ENCODE peak calls at places on chromosomes 2 and 18, in four cellular contexts. One of them, this sample, is unnamed.

GRCh38 chr18:44325903-44326650 is 354.6 kb upstream of the SETBP1 start:
- DNase-seq in fibroblast of villous mesenchyme: peak
- DNase-seq in esophagus squamous epithelium: no peak
- DNase-seq in activated B cell treated with CpG ODN at 0.5 μM for 24 hours: no peak
- DNase-seq in this sample: no peak

GRCh38 chr2:100285691-100286090 is 36.6 kb downstream of the LONRF2 start:
- DNase-seq in fibroblast of villous mesenchyme: peak
- DNase-seq in esophagus squamous epithelium: no peak
- DNase-seq in activated B cell treated with CpG ODN at 0.5 μM for 24 hours: no peak
- DNase-seq in this sample: no peak

GRCh38 chr2:145652992-145653545 is 1133.2 kb upstream of the ZEB2 start:
- DNase-seq in fibroblast of villous mesenchyme: peak
- DNase-seq in esophagus squamous epithelium: no peak
- DNase-seq in activated B cell treated with CpG ODN at 0.5 μM for 24 hours: no peak
- DNase-seq in this sample: no peak

GRCh38 chr2:37472959-37473358 is 128.5 kb downstream of the QPCT start:
- DNase-seq in fibroblast of villous mesenchyme: peak
- DNase-seq in esophagus squamous epithelium: no peak
- DNase-seq in activated B cell treated with CpG ODN at 0.5 μM for 24 hours: no peak
- DNase-seq in this sample: no peak

GRCh38 chr2:3644246-3644525 is 13.8 kb upstream of the ALLC start:
- DNase-seq in fibroblast of villous mesenchyme: no peak
- DNase-seq in esophagus squamous epithelium: no peak
- DNase-seq in activated B cell treated with CpG ODN at 0.5 μM for 24 hours: no peak
- DNase-seq in this sample: no peak

GRCh38 chr2:116979941-116980340 is 834.5 kb upstream of the DDX18 start:
- DNase-seq in fibroblast of villous mesenchyme: no peak
- DNase-seq in esophagus squamous epithelium: no peak
- DNase-seq in activated B cell treated with CpG ODN at 0.5 μM for 24 hours: no peak
- DNase-seq in this sample: no peak

GRCh38 chr2:237452846-237453245 is 34.2 kb upstream of the MLPH start:
- DNase-seq in fibroblast of villous mesenchyme: no peak
- DNase-seq in esophagus squamous epithelium: no peak
- DNase-seq in activated B cell treated with CpG ODN at 0.5 μM for 24 hours: no peak
- DNase-seq in this sample: no peak

GRCh38 chr2:73983322-73984202 is 1.1 kb upstream of the TET3 start:
- DNase-seq in fibroblast of villous mesenchyme: no peak
- DNase-seq in esophagus squamous epithelium: no peak
- DNase-seq in activated B cell treated with CpG ODN at 0.5 μM for 24 hours: peak
- DNase-seq in this sample: no peak

GRCh38 chr2:156189143-156189542 is 143.4 kb downstream of the NR4A2 start:
- DNase-seq in fibroblast of villous mesenchyme: no peak
- DNase-seq in esophagus squamous epithelium: no peak
- DNase-seq in activated B cell treated with CpG ODN at 0.5 μM for 24 hours: no peak
- DNase-seq in this sample: no peak

GRCh38 chr18:11570770-11571169 is 38.6 kb upstream of the SLC35G4 start:
- DNase-seq in fibroblast of villous mesenchyme: peak
- DNase-seq in esophagus squamous epithelium: no peak
- DNase-seq in activated B cell treated with CpG ODN at 0.5 μM for 24 hours: no peak
- DNase-seq in this sample: no peak

GRCh38 chr2:147098946-147099345 is 745.9 kb upstream of the ACVR2A start:
- DNase-seq in fibroblast of villous mesenchyme: no peak
- DNase-seq in esophagus squamous epithelium: no peak
- DNase-seq in activated B cell treated with CpG ODN at 0.5 μM for 24 hours: no peak
- DNase-seq in this sample: no peak

GRCh38 chr2:238449909-238450417 is 23.2 kb downstream of the ASB1 start:
- DNase-seq in fibroblast of villous mesenchyme: peak
- DNase-seq in esophagus squamous epithelium: no peak
- DNase-seq in activated B cell treated with CpG ODN at 0.5 μM for 24 hours: no peak
- DNase-seq in this sample: no peak

GRCh38 chr2:130727286-130727924 is 1.5 kb upstream of the GPR148 start:
- DNase-seq in fibroblast of villous mesenchyme: peak
- DNase-seq in esophagus squamous epithelium: no peak
- DNase-seq in activated B cell treated with CpG ODN at 0.5 μM for 24 hours: peak
- DNase-seq in this sample: no peak

GRCh38 chr2:182324665-182325064 is 102.2 kb downstream of the PDE1A start:
- DNase-seq in fibroblast of villous mesenchyme: peak
- DNase-seq in esophagus squamous epithelium: no peak
- DNase-seq in activated B cell treated with CpG ODN at 0.5 μM for 24 hours: no peak
- DNase-seq in this sample: no peak

GRCh38 chr18:12944724-12945123 is 3.1 kb upstream of the SEH1L start:
- DNase-seq in fibroblast of villous mesenchyme: peak
- DNase-seq in esophagus squamous epithelium: no peak
- DNase-seq in activated B cell treated with CpG ODN at 0.5 μM for 24 hours: no peak
- DNase-seq in this sample: no peak

GRCh38 chr2:188629890-188630483 is 338.3 kb downstream of the GULP1 start:
- DNase-seq in fibroblast of villous mesenchyme: peak
- DNase-seq in esophagus squamous epithelium: no peak
- DNase-seq in activated B cell treated with CpG ODN at 0.5 μM for 24 hours: no peak
- DNase-seq in this sample: no peak

GRCh38 chr18:69257861-69258458 is 142.7 kb upstream of the DOK6 start:
- DNase-seq in fibroblast of villous mesenchyme: peak
- DNase-seq in esophagus squamous epithelium: no peak
- DNase-seq in activated B cell treated with CpG ODN at 0.5 μM for 24 hours: no peak
- DNase-seq in this sample: no peak

GRCh38 chr2:64975232-64975791 is 13.9 kb upstream of the SLC1A4 start:
- DNase-seq in fibroblast of villous mesenchyme: peak
- DNase-seq in esophagus squamous epithelium: no peak
- DNase-seq in activated B cell treated with CpG ODN at 0.5 μM for 24 hours: no peak
- DNase-seq in this sample: no peak

GRCh38 chr2:24123212-24124002 is at the start of the genes FAM228B and PFN4:
- DNase-seq in fibroblast of villous mesenchyme: peak
- DNase-seq in esophagus squamous epithelium: peak
- DNase-seq in activated B cell treated with CpG ODN at 0.5 μM for 24 hours: peak
- DNase-seq in this sample: peak

GRCh38 chr2:10634495-10634894 is 55.3 kb downstream of the NOL10 start:
- DNase-seq in fibroblast of villous mesenchyme: peak
- DNase-seq in esophagus squamous epithelium: no peak
- DNase-seq in activated B cell treated with CpG ODN at 0.5 μM for 24 hours: no peak
- DNase-seq in this sample: no peak

GRCh38 chr18:40673150-40673549 is 1281.9 kb upstream of the PIK3C3 start:
- DNase-seq in fibroblast of villous mesenchyme: no peak
- DNase-seq in esophagus squamous epithelium: no peak
- DNase-seq in activated B cell treated with CpG ODN at 0.5 μM for 24 hours: no peak
- DNase-seq in this sample: no peak

GRCh38 chr2:26692814-26693286 is 328 bp downstream of the KCNK3 start:
- DNase-seq in fibroblast of villous mesenchyme: peak
- DNase-seq in esophagus squamous epithelium: no peak
- DNase-seq in activated B cell treated with CpG ODN at 0.5 μM for 24 hours: no peak
- DNase-seq in this sample: no peak

GRCh38 chr2:199940373-199940772 is 14.9 kb downstream of the TYW5 start:
- DNase-seq in fibroblast of villous mesenchyme: peak
- DNase-seq in esophagus squamous epithelium: no peak
- DNase-seq in activated B cell treated with CpG ODN at 0.5 μM for 24 hours: no peak
- DNase-seq in this sample: no peak

GRCh38 chr2:26526589-26526988 is 48.7 kb upstream of the OTOF start:
- DNase-seq in fibroblast of villous mesenchyme: no peak
- DNase-seq in esophagus squamous epithelium: no peak
- DNase-seq in activated B cell treated with CpG ODN at 0.5 μM for 24 hours: no peak
- DNase-seq in this sample: no peak

GRCh38 chr2:96874099-96874831 is 4.4 kb upstream of the SEMA4C start:
- DNase-seq in fibroblast of villous mesenchyme: no peak
- DNase-seq in esophagus squamous epithelium: no peak
- DNase-seq in activated B cell treated with CpG ODN at 0.5 μM for 24 hours: peak
- DNase-seq in this sample: no peak

GRCh38 chr2:120852200-120852815 is 116.6 kb downstream of the GLI2 start:
- DNase-seq in fibroblast of villous mesenchyme: no peak
- DNase-seq in esophagus squamous epithelium: no peak
- DNase-seq in activated B cell treated with CpG ODN at 0.5 μM for 24 hours: no peak
- DNase-seq in this sample: no peak

GRCh38 chr2:175709248-175709647 is 292.8 kb downstream of the LNPK start:
- DNase-seq in fibroblast of villous mesenchyme: no peak
- DNase-seq in esophagus squamous epithelium: no peak
- DNase-seq in activated B cell treated with CpG ODN at 0.5 μM for 24 hours: no peak
- DNase-seq in this sample: no peak

GRCh38 chr18:79873449-79874110 is 75.8 kb downstream of the KCNG2 start:
- DNase-seq in fibroblast of villous mesenchyme: no peak
- DNase-seq in esophagus squamous epithelium: no peak
- DNase-seq in activated B cell treated with CpG ODN at 0.5 μM for 24 hours: no peak
- DNase-seq in this sample: no peak

GRCh38 chr2:73896362-73897239 is 3.8 kb downstream of the ACTG2 start:
- DNase-seq in fibroblast of villous mesenchyme: peak
- DNase-seq in esophagus squamous epithelium: no peak
- DNase-seq in activated B cell treated with CpG ODN at 0.5 μM for 24 hours: no peak
- DNase-seq in this sample: no peak

GRCh38 chr2:28268386-28268785 is 124.3 kb upstream of the FOSL2 start:
- DNase-seq in fibroblast of villous mesenchyme: peak
- DNase-seq in esophagus squamous epithelium: no peak
- DNase-seq in activated B cell treated with CpG ODN at 0.5 μM for 24 hours: no peak
- DNase-seq in this sample: no peak

GRCh38 chr2:162581931-162582330 is 238.0 kb downstream of the GCA start:
- DNase-seq in fibroblast of villous mesenchyme: no peak
- DNase-seq in esophagus squamous epithelium: no peak
- DNase-seq in activated B cell treated with CpG ODN at 0.5 μM for 24 hours: no peak
- DNase-seq in this sample: no peak

GRCh38 chr2:30447149-30448045 is at the start of gene LCLAT1:
- DNase-seq in fibroblast of villous mesenchyme: peak
- DNase-seq in esophagus squamous epithelium: peak
- DNase-seq in activated B cell treated with CpG ODN at 0.5 μM for 24 hours: peak
- DNase-seq in this sample: peak
- TF ChIP-seq CTCF in fibroblast of villous mesenchyme: peak
- TF ChIP-seq CTCF in esophagus squamous epithelium: no peak
- TF ChIP-seq CTCF in activated B cell treated with CpG ODN at 0.5 μM for 24 hours: no peak
- TF ChIP-seq CTCF in this sample: no peak

GRCh38 chr18:46464926-46465655 is 191.9 kb downstream of the LOXHD1 start:
- DNase-seq in fibroblast of villous mesenchyme: no peak
- DNase-seq in esophagus squamous epithelium: no peak
- DNase-seq in activated B cell treated with CpG ODN at 0.5 μM for 24 hours: no peak
- DNase-seq in this sample: no peak
- TF ChIP-seq CTCF in fibroblast of villous mesenchyme: peak
- TF ChIP-seq CTCF in esophagus squamous epithelium: no peak
- TF ChIP-seq CTCF in activated B cell treated with CpG ODN at 0.5 μM for 24 hours: no peak
- TF ChIP-seq CTCF in this sample: no peak

DNA sequence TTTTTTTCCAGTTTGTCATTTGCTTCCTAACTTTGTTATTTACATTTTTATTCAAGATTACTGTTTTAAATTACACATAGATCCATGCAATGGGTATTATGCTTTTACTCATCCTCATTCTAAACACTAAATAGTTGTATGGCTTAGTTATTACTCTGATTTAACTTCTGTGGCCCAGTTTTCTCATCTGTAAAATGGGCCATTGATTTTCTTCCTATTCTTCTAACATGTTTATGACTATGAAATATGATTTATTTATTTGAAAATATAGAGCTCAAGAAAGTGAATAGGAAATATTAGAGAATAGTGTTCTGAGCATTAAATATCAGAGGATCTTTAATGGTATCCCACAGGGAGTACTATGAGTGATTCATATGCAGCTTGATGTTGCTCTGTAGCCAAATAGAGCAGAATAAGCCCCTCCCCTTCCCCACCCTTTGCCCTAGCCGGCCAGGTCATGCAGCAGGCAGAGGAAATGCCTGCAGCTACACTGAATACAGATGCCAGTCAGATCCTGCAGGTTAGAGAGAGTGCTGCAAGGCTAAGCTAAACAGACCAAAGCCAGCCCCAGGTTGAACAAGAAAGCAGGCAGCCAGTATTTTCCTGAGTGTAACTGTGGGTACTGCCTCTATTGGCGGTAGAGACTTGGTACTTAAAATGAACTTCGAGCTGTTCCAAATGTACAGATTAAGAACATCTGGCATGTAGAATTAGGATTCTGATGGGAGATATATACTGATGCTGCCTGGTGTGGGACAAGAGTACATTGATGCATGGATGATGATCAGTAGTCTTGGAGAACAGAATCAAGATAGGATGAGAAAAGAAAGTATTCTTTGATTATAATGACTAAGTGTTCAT is 11.7 kb upstream of the ACYP2 start:
- DNase-seq in fibroblast of villous mesenchyme: peak
- DNase-seq in esophagus squamous epithelium: peak
- DNase-seq in activated B cell treated with CpG ODN at 0.5 μM for 24 hours: peak
- DNase-seq in this sample: no peak
- TF ChIP-seq CTCF in fibroblast of villous mesenchyme: no peak
- TF ChIP-seq CTCF in esophagus squamous epithelium: no peak
- TF ChIP-seq CTCF in activated B cell treated with CpG ODN at 0.5 μM for 24 hours: no peak
- TF ChIP-seq CTCF in this sample: no peak

DNA sequence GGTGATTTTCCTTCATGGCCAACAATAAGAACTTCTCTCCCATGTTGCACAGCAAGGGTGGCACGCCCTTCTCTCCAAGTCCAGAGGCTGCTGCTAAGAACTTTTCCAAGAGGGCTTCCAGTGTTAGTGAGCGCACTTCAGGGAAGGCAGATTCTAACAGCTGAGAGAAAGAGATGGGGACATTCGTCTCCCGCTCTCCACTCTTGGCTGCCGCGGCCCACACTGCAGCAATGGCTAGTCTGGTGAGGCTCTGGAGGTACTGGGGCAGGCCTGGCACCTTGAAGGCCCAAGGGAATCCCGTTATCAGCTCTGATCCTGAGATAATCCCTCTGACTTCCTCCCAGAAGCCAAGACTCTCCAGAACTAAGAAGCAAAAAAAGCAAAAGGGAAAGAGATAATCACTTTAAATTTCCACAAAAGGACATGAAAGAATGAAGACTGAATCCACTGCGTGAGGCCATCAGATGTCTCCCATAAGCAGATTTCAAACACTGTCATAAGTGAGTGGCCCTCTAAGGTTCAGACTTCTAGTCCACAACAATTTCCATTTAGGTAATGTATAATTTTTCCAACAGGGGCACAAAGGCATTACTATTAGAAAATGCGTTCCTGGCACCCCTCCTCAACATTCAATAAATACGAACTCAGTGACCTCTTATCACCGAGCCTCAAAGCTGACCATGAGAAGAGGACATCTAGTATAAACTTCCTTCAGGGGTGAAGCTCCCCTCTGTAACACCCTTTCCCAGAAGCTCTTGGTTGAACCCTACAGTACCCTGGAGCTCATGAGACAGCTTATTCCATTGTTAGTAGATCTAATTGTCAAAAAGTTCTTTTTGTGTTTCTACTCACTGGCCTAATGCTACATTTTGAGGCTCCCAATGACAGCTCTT is 66.7 kb upstream of the ZFP36L2 start:
- DNase-seq in fibroblast of villous mesenchyme: peak
- DNase-seq in esophagus squamous epithelium: no peak
- DNase-seq in activated B cell treated with CpG ODN at 0.5 μM for 24 hours: no peak
- DNase-seq in this sample: no peak
- TF ChIP-seq CTCF in fibroblast of villous mesenchyme: no peak
- TF ChIP-seq CTCF in esophagus squamous epithelium: no peak
- TF ChIP-seq CTCF in activated B cell treated with CpG ODN at 0.5 μM for 24 hours: no peak
- TF ChIP-seq CTCF in this sample: no peak

DNA sequence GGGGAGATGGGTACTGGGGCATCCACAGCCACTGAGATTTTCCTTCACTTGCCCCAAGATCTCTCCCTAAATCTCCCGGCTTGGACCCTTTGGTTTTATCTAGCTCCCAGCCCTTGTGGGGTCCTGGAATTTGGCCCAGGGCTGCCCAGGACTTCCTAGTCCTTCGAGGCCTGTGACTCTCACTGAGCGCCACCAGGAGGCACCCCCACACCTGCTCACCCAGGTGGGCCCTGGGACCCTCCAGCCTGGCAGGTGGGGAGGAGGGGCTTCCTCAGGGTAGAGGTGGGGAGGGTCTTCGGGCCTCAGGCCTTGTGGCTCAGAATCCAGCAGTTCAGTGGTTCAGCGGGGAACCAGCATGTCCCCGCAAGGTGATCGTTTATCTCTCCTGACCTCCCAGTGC is 11.9 kb upstream of the PRSS56 start:
- DNase-seq in fibroblast of villous mesenchyme: no peak
- DNase-seq in esophagus squamous epithelium: no peak
- DNase-seq in activated B cell treated with CpG ODN at 0.5 μM for 24 hours: no peak
- DNase-seq in this sample: no peak
- TF ChIP-seq CTCF in fibroblast of villous mesenchyme: no peak
- TF ChIP-seq CTCF in esophagus squamous epithelium: no peak
- TF ChIP-seq CTCF in activated B cell treated with CpG ODN at 0.5 μM for 24 hours: no peak
- TF ChIP-seq CTCF in this sample: no peak

GRCh38 chr2:160784034-160784433 is 290.4 kb upstream of the RBMS1 start:
- DNase-seq in fibroblast of villous mesenchyme: no peak
- DNase-seq in esophagus squamous epithelium: no peak
- DNase-seq in activated B cell treated with CpG ODN at 0.5 μM for 24 hours: no peak
- DNase-seq in this sample: no peak
- TF ChIP-seq CTCF in fibroblast of villous mesenchyme: no peak
- TF ChIP-seq CTCF in esophagus squamous epithelium: no peak
- TF ChIP-seq CTCF in activated B cell treated with CpG ODN at 0.5 μM for 24 hours: no peak
- TF ChIP-seq CTCF in this sample: no peak

This sample was measured in D721Med.